ENCODE peak calls at places on chromosomes 16 and 17, in seven cellular contexts. J is naive thymus-derived CD4-positive, alpha-beta T cell; U is stimulated activated CD4-positive, alpha-beta T cell treated with anti-CD3 and anti-CD28 coated beads, Interleukin-2, amount 100 ng/mL, for 48 hours; G is BJ; L is left lobe of liver; V is progenitor cell of endocrine pancreas; Z is NCI-H1930. W is an unnamed sample.

GRCh38 chr16:82544378-82544777 is 82.4 kb upstream of the CDH13 start:
- DNase-seq in Z (no peak), U (no peak), G (no peak), L (no peak), V (no peak), J (no peak), W (no peak)

GRCh38 chr17:8713315-8713714 is 31.3 kb downstream of the CCDC42 start:
- DNase-seq in U (no peak), Z (no peak), J (no peak), L (no peak), V (no peak), G (no peak), W (no peak)

GRCh38 chr17:64739316-64740058 is 77.4 kb upstream of the SMURF2 start:
- DNase-seq in L (no peak), U (no peak), Z (no peak), V (no peak), J (no peak), G (no peak), W (no peak)

GRCh38 chr17:340074-340473 is 12.5 kb downstream of the RPH3AL start:
- DNase-seq in V (no peak), L (no peak), U (no peak), J (no peak), Z (no peak), G (no peak), W (no peak)

GRCh38 chr17:7873051-7873450 is 15.2 kb downstream of the CYB5D1 start:
- DNase-seq in J (no peak), Z (no peak), U (no peak), V (no peak), L (peak; percentile 5), G (no peak), W (no peak)

GRCh38 chr16:51773051-51773450 is 622.0 kb upstream of the SALL1 start:
- DNase-seq in V (no peak), L (no peak), U (no peak), G (no peak), Z (no peak), J (no peak), W (no peak)

GRCh38 chr17:61758430-61758829 is 104.9 kb downstream of the BRIP1 start:
- DNase-seq in U (no peak), V (no peak), L (no peak), G (no peak), J (no peak), Z (no peak), W (no peak)

GRCh38 chr17:28216528-28216927 is 102.5 kb upstream of the TMEM97 start:
- DNase-seq in L (no peak), U (no peak), Z (no peak), G (peak; percentile 12), V (no peak), J (no peak), W (no peak)

GRCh38 chr17:48030531-48030930 is 7.1 kb downstream of the COPZ2 start:
- DNase-seq in L (no peak), G (no peak), J (no peak), U (no peak), Z (no peak), V (no peak), W (no peak)

GRCh38 chr16:80023865-80024264 is 423.3 kb upstream of the MAF start:
- DNase-seq in U (no peak), Z (no peak), G (no peak), L (no peak), V (no peak), J (no peak), W (peak; percentile 84)

GRCh38 chr16:56911771-56912541 is 20.0 kb upstream of the HERPUD1 start:
- DNase-seq in U (no peak), Z (no peak), J (no peak), L (no peak), V (no peak), G (no peak), W (no peak)

GRCh38 chr16:85348921-85349334 is 236.7 kb upstream of the CIBAR2 start:
- DNase-seq in G (no peak), U (no peak), L (no peak), V (no peak), Z (no peak), J (no peak), W (no peak)

GRCh38 chr17:78184868-78185267 is 2.0 kb downstream of the TK1 start:
- DNase-seq in U (no peak), Z (no peak), V (no peak), L (peak; percentile 89), J (no peak), G (no peak), W (no peak)

GRCh38 chr17:676965-677364 is 37.7 kb downstream of the VPS53 start:
- DNase-seq in L (no peak), U (no peak), V (no peak), Z (no peak), G (no peak), J (no peak), W (no peak)

GRCh38 chr16:48361540-48361939 is 23.7 kb downstream of the SIAH1 start:
- DNase-seq in U (no peak), G (no peak), V (no peak), L (no peak), Z (no peak), J (no peak), W (peak; percentile 32)

GRCh38 chr16:84294196-84295142 is at the start of gene WFDC1:
- DNase-seq in V (no peak), L (no peak), G (no peak), U (no peak), Z (no peak), J (no peak), W (peak; percentile 33)

GRCh38 chr16:53529529-53529928 is 26.5 kb upstream of the AKTIP start:
- DNase-seq in U (no peak), J (no peak), G (no peak), Z (no peak), V (no peak), L (no peak), W (peak; percentile 77)

GRCh38 chr17:2800367-2800766 is 4.1 kb downstream of the RAP1GAP2 start:
- DNase-seq in U (no peak), Z (no peak), L (no peak), G (no peak), V (no peak), J (no peak), W (no peak)

GRCh38 chr17:75695141-75695829 is 26.0 kb upstream of the ITGB4 start:
- DNase-seq in J (no peak), Z (no peak), L (no peak), U (no peak), G (peak; percentile 47), V (no peak), W (no peak)

GRCh38 chr17:78147315-78147998 is 1.3 kb downstream of the C17orf99 start:
- DNase-seq in L (no peak), U (no peak), J (no peak), Z (no peak), V (no peak), G (no peak), W (no peak)

GRCh38 chr16:84947996-84948854 is 63.1 kb downstream of the ZDHHC7 start:
- DNase-seq in Z (no peak), U (no peak), L (peak; percentile 74), V (no peak), G (no peak), J (no peak), W (no peak)

GRCh38 chr16:89478576-89479221 is 11.7 kb downstream of the ANKRD11 start:
- DNase-seq in J (no peak), Z (no peak), V (no peak), U (no peak), L (no peak), G (no peak), W (no peak)

W was measured in DMS53.